ENCODE peak calls at places on chromosomes 16 and 17, in seven cellular contexts. T, J, I, Y, D, V and Q are unnamed samples.
A peak's percentile ranks its signal among the peaks of the same experiment; 100 is the strongest.

GRCh38 chr17:33012522-33013033 is 20.9 kb downstream of the SPACA3 start:
- DNase-seq in T (no peak), J (no peak), I (no peak), Y (no peak), D (peak; percentile 33), V (no peak), Q (no peak)

GRCh38 chr17:4506180-4506814 is 7.6 kb downstream of the SPNS2 start:
- DNase-seq in T (no peak), J (no peak), I (no peak), Y (no peak), D (no peak), V (peak; percentile 45), Q (no peak)

GRCh38 chr17:65629234-65629690 is 67.8 kb upstream of the AXIN2 start:
- DNase-seq in T (no peak), J (no peak), I (no peak), Y (peak; percentile 12), D (no peak), V (no peak), Q (no peak)

GRCh38 chr17:28812980-28813377 is 29.6 kb downstream of the FAM222B start:
- DNase-seq in T (no peak), J (no peak), I (no peak), Y (no peak), D (no peak), V (peak; percentile 65), Q (no peak)

GRCh38 chr17:10114931-10115535 is 83.4 kb downstream of the GAS7 start:
- DNase-seq in T (no peak), J (no peak), I (peak; percentile 13), Y (no peak), D (no peak), V (no peak), Q (no peak)

GRCh38 chr16:24771132-24771778 is 41.8 kb downstream of the TNRC6A start:
- DNase-seq in T (no peak), J (no peak), I (no peak), Y (no peak), D (no peak), V (no peak), Q (no peak)

GRCh38 chr16:727291-727977 is 528 bp downstream of the HAGHL start:
- DNase-seq in T (no peak), J (no peak), I (no peak), Y (no peak), D (no peak), V (peak; percentile 48), Q (no peak)

GRCh38 chr16:4021070-4021779 is 95.0 kb downstream of the ADCY9 start:
- DNase-seq in T (peak; percentile 79), J (no peak), I (no peak), Y (no peak), D (no peak), V (no peak), Q (no peak)

GRCh38 chr17:79946352-79947231 is 89.1 kb downstream of the TBC1D16 start:
- DNase-seq in T (no peak), J (no peak), I (no peak), Y (no peak), D (no peak), V (no peak), Q (no peak)

DNA sequence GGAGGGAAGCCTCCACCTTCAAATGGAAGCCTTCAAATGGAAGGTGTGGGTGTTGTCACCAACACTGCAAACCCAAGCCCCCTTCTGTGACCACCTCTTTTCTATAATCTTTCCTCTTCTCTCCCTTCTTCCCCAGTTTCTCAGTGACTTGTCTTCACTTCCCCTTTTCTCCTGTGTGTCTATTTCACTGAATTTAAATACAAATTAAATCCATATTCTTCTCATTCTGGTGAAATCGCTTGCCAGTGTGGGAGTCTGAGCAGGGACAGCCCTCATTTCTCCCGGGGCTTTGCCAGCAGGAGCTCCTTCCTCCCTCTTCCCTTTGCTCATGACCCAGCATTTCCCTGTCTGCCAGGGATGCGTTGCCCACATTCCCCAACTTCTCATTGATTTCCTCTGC is 6.4 kb upstream of the ITGAX start:
- DNase-seq in T (no peak), J (no peak), I (no peak), Y (no peak), D (no peak), V (no peak), Q (no peak)
- TF ChIP-seq SP1 in T (no peak), J (no peak), I (no peak), Y (no peak), D (no peak), V (no peak), Q (no peak)

DNA sequence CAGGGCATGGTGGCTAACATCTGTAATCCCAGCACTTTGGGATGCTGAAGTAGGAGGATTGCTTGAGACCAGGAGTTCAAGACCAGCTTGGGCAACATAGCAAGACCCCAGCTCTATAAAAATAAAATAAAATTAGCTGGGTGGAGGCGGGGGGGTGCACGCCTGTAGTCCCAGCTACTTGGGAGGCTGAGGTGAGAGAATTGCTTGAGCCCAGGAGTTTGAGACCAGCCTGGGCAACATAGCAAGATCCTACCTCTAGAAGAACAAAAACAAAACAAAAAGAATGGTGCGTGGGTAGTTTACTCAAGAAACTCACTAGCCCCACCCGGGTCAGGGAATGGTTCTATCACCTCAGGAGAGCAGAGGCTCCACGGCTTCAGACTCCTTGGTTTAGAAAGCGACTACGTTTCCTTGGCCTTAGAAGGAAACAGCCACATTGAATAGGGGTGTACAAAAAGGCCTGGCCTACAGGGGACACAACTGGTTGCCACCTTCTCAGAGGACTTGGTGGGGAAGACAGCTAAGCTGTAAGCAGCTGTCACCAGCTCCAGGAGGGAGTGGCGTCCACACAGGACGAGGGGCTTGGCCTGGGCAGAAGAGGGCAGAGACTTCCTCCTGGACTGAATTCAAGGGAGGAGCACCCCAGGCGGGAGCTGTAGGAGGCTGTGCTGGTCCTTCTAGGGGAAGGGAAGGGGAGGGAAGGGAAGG is 717 bp downstream of the TK1 start:
- DNase-seq in T (no peak), J (peak; percentile 43), I (no peak), Y (no peak), D (no peak), V (peak; percentile 58), Q (no peak)
- TF ChIP-seq SP1 in T (no peak), J (no peak), I (no peak), Y (no peak), D (no peak), V (no peak), Q (no peak)

DNA sequence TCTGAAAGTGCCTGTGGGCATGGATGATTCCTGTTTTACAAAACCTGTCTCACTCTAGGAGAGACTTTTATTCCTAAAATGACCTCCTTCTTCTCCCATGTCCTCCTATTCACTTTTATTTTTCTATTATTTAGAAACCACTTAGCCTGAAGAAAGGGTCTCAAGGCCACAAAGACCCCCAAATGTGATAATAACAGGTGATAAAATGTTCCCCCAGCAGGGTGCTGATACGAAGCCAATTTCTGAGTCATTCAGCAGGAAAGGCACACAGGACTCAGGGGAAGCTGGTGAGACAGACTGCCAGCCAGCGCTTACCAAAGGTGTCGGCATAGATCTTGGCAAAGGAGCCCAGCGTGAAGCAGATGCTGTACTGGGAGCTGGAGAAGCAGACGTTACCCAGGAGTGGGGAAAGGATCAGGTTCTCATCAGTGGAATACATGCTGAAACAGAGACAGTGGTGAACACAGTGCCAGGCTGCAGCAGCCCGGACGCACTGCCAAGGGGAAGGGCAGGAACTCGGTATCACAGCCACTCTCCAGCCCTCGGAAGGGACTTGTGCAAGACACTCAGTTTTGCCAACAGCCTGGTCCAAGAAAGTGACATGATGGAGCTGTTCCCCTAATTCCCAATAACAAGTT is 24.6 kb downstream of the HIGD1B start:
- DNase-seq in T (no peak), J (no peak), I (no peak), Y (no peak), D (no peak), V (no peak), Q (no peak)
- TF ChIP-seq SP1 in T (no peak), J (no peak), I (no peak), Y (no peak), D (no peak), V (no peak), Q (no peak)

GRCh38 chr17:81305051-81305630 is 10.0 kb upstream of the SLC38A10 start:
- DNase-seq in T (no peak), J (no peak), I (no peak), Y (no peak), D (no peak), V (no peak), Q (no peak)

GRCh38 chr17:81307636-81308035 is 12.5 kb upstream of the SLC38A10 start:
- DNase-seq in T (no peak), J (no peak), I (no peak), Y (no peak), D (no peak), V (no peak), Q (no peak)

GRCh38 chr17:81308161-81308560 is 13.1 kb upstream of the SLC38A10 start:
- DNase-seq in T (no peak), J (no peak), I (no peak), Y (no peak), D (no peak), V (no peak), Q (no peak)

GRCh38 chr17:81306898-81307510 is 11.9 kb upstream of the SLC38A10 start:
- DNase-seq in T (no peak), J (no peak), I (no peak), Y (no peak), D (no peak), V (no peak), Q (no peak)

DNA sequence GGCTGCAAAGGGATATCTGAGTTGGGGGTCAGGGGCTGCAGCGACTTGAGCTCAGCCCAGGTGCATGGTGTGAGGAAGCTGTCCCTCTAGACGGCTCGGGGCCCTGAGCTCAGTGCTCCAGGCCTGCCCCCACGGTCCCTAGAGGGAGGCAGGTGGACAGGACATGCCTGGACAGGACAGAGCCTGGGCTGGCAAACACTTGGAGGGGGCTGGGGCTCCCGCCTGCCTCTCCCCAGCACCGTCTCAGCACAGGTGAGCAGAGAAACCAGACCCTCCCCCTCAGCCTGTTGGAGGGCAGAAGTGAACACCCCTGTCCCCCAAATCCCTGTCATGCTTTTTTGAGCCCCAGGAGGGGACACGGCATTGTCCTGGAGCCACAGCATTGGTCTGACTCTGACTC is 11.4 kb upstream of the SLC38A10 start:
- DNase-seq in T (no peak), J (no peak), I (no peak), Y (no peak), D (no peak), V (no peak), Q (no peak)
- TF ChIP-seq SP1 in T (no peak), J (no peak), I (no peak), Y (no peak), D (no peak), V (no peak), Q (no peak)

GRCh38 chr16:47392114-47392513 is 68.7 kb downstream of the ITFG1 start:
- DNase-seq in T (peak; percentile 53), J (no peak), I (peak; percentile 40), Y (no peak), D (no peak), V (peak; percentile 50), Q (peak; percentile 31)
- TF ChIP-seq SP1 in T (no peak), J (no peak), I (no peak), Y (no peak), D (no peak), V (no peak), Q (no peak)

GRCh38 chr17:19421926-19422325 is 10.9 kb downstream of the RNF112 start:
- DNase-seq in T (no peak), J (no peak), I (no peak), Y (no peak), D (no peak), V (no peak), Q (no peak)
- TF ChIP-seq SP1 in T (no peak), J (no peak), I (no peak), Y (no peak), D (no peak), V (no peak), Q (no peak)